ENCODE peak calls at places on chromosomes 5 and 9, in six cellular contexts. S, J, Q, L, C and T are unnamed samples.

GRCh38 chr9:124296094-124296493 is 38.3 kb downstream of the NEK6 start:
- DNase-seq in S (no peak), J (no peak), Q (no peak), L (no peak), C (no peak), T (no peak)

GRCh38 chr9:90770339-90770738 is 31.3 kb upstream of the SYK start:
- DNase-seq in S (no peak), J (no peak), Q (no peak), L (no peak), C (no peak), T (no peak)

GRCh38 chr9:18396102-18396728 is 77.7 kb upstream of the ADAMTSL1 start:
- DNase-seq in S (peak; percentile 13), J (no peak), Q (no peak), L (peak; percentile 16), C (no peak), T (peak; percentile 32)

GRCh38 chr5:74392698-74393431 is 247.7 kb downstream of the ENC1 start:
- DNase-seq in S (peak; percentile 49), J (no peak), Q (no peak), L (peak; percentile 59), C (no peak), T (no peak)

GRCh38 chr9:134165357-134166315 is 1.3 kb upstream of the RNU6ATAC start:
- DNase-seq in S (no peak), J (no peak), Q (no peak), L (no peak), C (no peak), T (no peak)

GRCh38 chr9:35333551-35333950 is 156.4 kb upstream of the RUSC2 start:
- DNase-seq in S (peak; percentile 3), J (peak; percentile 81), Q (no peak), L (no peak), C (peak; percentile 17), T (no peak)

GRCh38 chr9:81849631-81850259 is 78.5 kb upstream of the SPATA31D4 start:
- DNase-seq in S (peak; percentile 89), J (no peak), Q (no peak), L (no peak), C (no peak), T (peak; percentile 10)

GRCh38 chr9:136776947-136777346 is 12.6 kb upstream of the LCN15 start:
- DNase-seq in S (no peak), J (no peak), Q (no peak), L (no peak), C (no peak), T (no peak)

GRCh38 chr9:18767141-18767540 is 265.9 kb downstream of the SAXO1 start:
- DNase-seq in S (no peak), J (no peak), Q (no peak), L (no peak), C (no peak), T (no peak)

GRCh38 chr9:73270967-73271722 is 119.5 kb downstream of the ANXA1 start:
- DNase-seq in S (peak; percentile 74), J (peak; percentile 77), Q (no peak), L (peak; percentile 66), C (peak; percentile 65), T (no peak)

GRCh38 chr5:59061377-59061776 is 478.5 kb downstream of the RAB3C start:
- DNase-seq in S (no peak), J (no peak), Q (no peak), L (peak; percentile 21), C (no peak), T (no peak)

GRCh38 chr5:149732500-149733128 is 2.5 kb downstream of the PPARGC1B start:
- DNase-seq in S (no peak), J (no peak), Q (peak; percentile 51), L (peak; percentile 43), C (no peak), T (peak; percentile 69)

GRCh38 chr5:147805030-147805454 is 22.5 kb upstream of the JAKMIP2 start:
- DNase-seq in S (no peak), J (no peak), Q (no peak), L (no peak), C (no peak), T (no peak)

GRCh38 chr5:149959406-149960236 is 937 bp upstream of the SLC26A2 start:
- DNase-seq in S (peak; percentile 86), J (peak; percentile 68), Q (peak; percentile 68), L (peak; percentile 58), C (peak; percentile 54), T (peak; percentile 69)

GRCh38 chr9:21994526-21994995 is at the start of gene CDKN2B-AS1:
- DNase-seq in S (no peak), J (peak; percentile 56), Q (peak; percentile 69), L (peak; percentile 88), C (no peak), T (peak; percentile 76)

GRCh38 chr9:135702002-135702721 is at the start of gene KCNT1:
- DNase-seq in S (peak; percentile 14), J (no peak), Q (peak; percentile 100), L (peak; percentile 44), C (peak; percentile 2), T (peak; percentile 71)

GRCh38 chr9:20339611-20340010 is 282.7 kb downstream of the MLLT3 start:
- DNase-seq in S (no peak), J (no peak), Q (no peak), L (no peak), C (no peak), T (peak; percentile 22)

GRCh38 chr9:137368431-137369110 is 54.4 kb downstream of the EXD3 start:
- DNase-seq in S (no peak), J (no peak), Q (no peak), L (no peak), C (no peak), T (no peak)

GRCh38 chr9:88574993-88575392 is 40.0 kb downstream of the NXNL2 start:
- DNase-seq in S (peak; percentile 56), J (no peak), Q (no peak), L (no peak), C (no peak), T (no peak)

GRCh38 chr5:74296685-74297084 is 343.8 kb downstream of the ENC1 start:
- DNase-seq in S (no peak), J (no peak), Q (no peak), L (no peak), C (peak; percentile 18), T (no peak)

GRCh38 chr9:135253305-135254004 is 166.0 kb downstream of the OLFM1 start:
- DNase-seq in S (peak; percentile 37), J (no peak), Q (peak; percentile 89), L (peak; percentile 5), C (no peak), T (peak; percentile 57)

GRCh38 chr9:121779381-121780117 is 128.1 kb downstream of the DAB2IP start:
- DNase-seq in S (no peak), J (no peak), Q (no peak), L (no peak), C (no peak), T (no peak)

GRCh38 chr5:139543423-139543991 is 17.6 kb upstream of the UBE2D2 start:
- DNase-seq in S (no peak), J (no peak), Q (peak; percentile 93), L (peak; percentile 17), C (no peak), T (peak; percentile 82)